ENCODE peak calls at places on chromosomes 4 and X, in six cellular contexts. V is A549, U is pancreas, I is endodermal cell, Y is body of pancreas, J is right lobe of liver. E is an unnamed sample.

GRCh38 chr4:19686456-19686855 is 565.2 kb upstream of the SLIT2 start:
- DNase-seq in V (no peak), U (no peak), I (no peak), Y (no peak), J (no peak), E (no peak)

GRCh38 chr4:177105526-177105925 is 204.1 kb upstream of the NEIL3 start:
- DNase-seq in V (no peak), U (no peak), I (no peak), Y (no peak), J (no peak), E (no peak)

GRCh38 chr4:135371137-135371536 is 1169.5 kb upstream of the PABPC4L start:
- DNase-seq in V (no peak), U (no peak), I (peak; percentile 84), Y (peak; percentile 50), J (no peak), E (no peak)

GRCh38 chr4:40388248-40388647 is 53.1 kb downstream of the CHRNA9 start:
- DNase-seq in V (no peak), U (no peak), I (peak; percentile 68), Y (no peak), J (no peak), E (no peak)

GRCh38 chrX:44447214-44447613 is 95.4 kb downstream of the FUNDC1 start:
- DNase-seq in V (no peak), U (no peak), I (no peak), Y (no peak), J (no peak), E (no peak)

GRCh38 chr4:142408003-142408441 is 438.1 kb downstream of the INPP4B start:
- DNase-seq in V (peak; percentile 84), U (no peak), I (no peak), Y (no peak), J (no peak), E (no peak)

GRCh38 chrX:10414872-10415703 is 205.3 kb downstream of the MID1 start:
- DNase-seq in V (no peak), U (no peak), I (peak; percentile 13), Y (no peak), J (no peak), E (no peak)

GRCh38 chr4:54677416-54677815 is 19.7 kb downstream of the KIT start:
- DNase-seq in V (no peak), U (no peak), I (peak; percentile 69), Y (no peak), J (no peak), E (no peak)

GRCh38 chr4:185204238-185204910 is 574 bp upstream of the CFAP97 start:
- DNase-seq in V (peak; percentile 18), U (no peak), I (no peak), Y (peak; percentile 25), J (no peak), E (no peak)

DNA sequence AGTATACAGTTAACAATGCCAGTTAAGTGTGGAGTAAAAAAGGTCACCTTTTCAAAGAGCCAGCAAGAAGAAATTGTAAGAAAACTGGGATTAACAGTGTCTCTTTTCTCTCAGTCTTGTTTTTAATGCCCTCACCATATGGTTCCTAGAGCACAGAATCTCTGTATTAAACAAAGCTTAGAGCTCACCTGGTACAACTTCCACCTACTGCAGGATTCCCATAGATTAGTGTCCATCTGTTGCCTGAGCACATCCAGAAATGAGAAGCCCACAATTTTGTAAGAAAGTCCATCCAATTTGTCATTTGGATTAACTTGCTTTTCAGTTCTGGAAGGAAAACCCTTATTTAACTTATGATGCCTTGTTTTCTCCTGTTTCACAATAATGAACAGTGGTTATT is 1037.1 kb downstream of the STPG2 start:
- DNase-seq in V (no peak), U (no peak), I (no peak), Y (no peak), J (no peak), E (no peak)
- H3K9me3 ChIP-seq in V (no peaks in the 10 kb centered on the region), U (no peaks in the 10 kb centered on the region), I (no peaks in the 10 kb centered on the region), Y (no peaks in the 10 kb centered on the region), J (no peaks in the 10 kb centered on the region), E (no peaks in the 10 kb centered on the region)

GRCh38 chr4:140309124-140309870 is 64.1 kb upstream of the SCOC start:
- DNase-seq in V (peak; percentile 1), U (no peak), I (peak; percentile 78), Y (peak; percentile 13), J (no peak), E (no peak)
- TF ChIP-seq CTCF in V (no peak), U (no peak), I (peak; percentile 74), Y (no peak), J (peak; percentile 23), E (no peak)

GRCh38 chr4:175034986-175035705 is 117.0 kb downstream of the ADAM29 start:
- DNase-seq in V (no peak), U (no peak), I (no peak), Y (no peak), J (no peak), E (no peak)
- H3K9me3 ChIP-seq in V (no peaks in the 10 kb centered on the region), U (no peaks in the 10 kb centered on the region), I (peaks cover 33% of the 10 kb centered on the region), Y (no peaks in the 10 kb centered on the region), J (no peaks in the 10 kb centered on the region), E (peaks cover 16% of the 10 kb centered on the region)

DNA sequence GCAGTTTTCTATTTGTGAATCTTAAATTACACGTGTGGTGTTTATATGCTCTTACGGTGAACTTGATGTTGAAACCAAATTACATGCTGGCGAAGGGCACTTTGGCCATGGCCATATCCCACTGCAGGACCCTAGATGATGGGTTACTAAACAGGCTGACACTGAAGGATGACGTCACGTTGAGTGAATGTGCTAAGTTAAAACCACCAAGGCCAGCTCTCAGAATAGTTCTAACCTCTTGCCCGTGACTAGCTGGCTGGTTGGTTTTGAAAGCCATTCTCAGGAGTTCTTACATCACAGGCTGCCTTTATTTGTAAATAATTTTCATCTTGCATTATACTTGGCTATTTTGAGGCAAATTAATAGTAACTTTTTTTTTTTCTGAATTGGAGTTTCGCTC is 41.3 kb upstream of the PHEX start:
- DNase-seq in V (no peak), U (no peak), I (no peak), Y (no peak), J (no peak), E (no peak)
- TF ChIP-seq CTCF in V (no peak), U (no peak), I (no peak), Y (no peak), J (no peak), E (no peak)